ENCODE peak calls at places on chromosomes 2 and 18, in nine cellular contexts. X is LoVo, C is tibial artery, R is HS-5, Y is SK-N-DZ, Z is neural crest cell, I is HTR-8/SVneo, Q is amniotic epithelial cell, L is GDM1. N is an unnamed sample.

GRCh38 chr2:229180658-229181057 is 90.4 kb downstream of the PID1 start:
- DNase-seq in X (no peak), C (no peak), R (no peak), Y (no peak), Z (no peak), I (no peak), Q (no peak), L (no peak), N (no peak)

GRCh38 chr2:33526132-33526531 is 49.7 kb downstream of the RASGRP3 start:
- DNase-seq in X (no peak), C (no peak), R (no peak), Y (no peak), Z (no peak), I (no peak), Q (peak), L (no peak), N (no peak)

GRCh38 chr2:240353086-240353798 is 82.2 kb upstream of the GPC1 start:
- DNase-seq in X (no peak), C (no peak), R (no peak), Y (no peak), Z (no peak), I (no peak), Q (no peak), L (no peak), N (no peak)

GRCh38 chr2:9668686-9669338 is 38.0 kb upstream of the YWHAQ start:
- DNase-seq in X (no peak), C (no peak), R (no peak), Y (no peak), Z (no peak), I (no peak), Q (no peak), L (no peak), N (no peak)

GRCh38 chr2:215982465-215982875 is 30.9 kb downstream of the MREG start:
- DNase-seq in X (peak), C (no peak), R (peak), Y (no peak), Z (no peak), I (no peak), Q (peak), L (no peak), N (no peak)

GRCh38 chr2:15042824-15043223 is 410.3 kb downstream of the LRATD1 start:
- DNase-seq in X (no peak), C (no peak), R (peak), Y (no peak), Z (no peak), I (no peak), Q (no peak), L (no peak), N (no peak)

GRCh38 chr2:68837164-68837860 is 33.9 kb downstream of the BMP10 start:
- DNase-seq in X (peak), C (peak), R (no peak), Y (no peak), Z (peak), I (peak), Q (peak), L (peak), N (no peak)

GRCh38 chr2:43132523-43133301 is 93.7 kb downstream of the ZFP36L2 start:
- DNase-seq in X (no peak), C (no peak), R (no peak), Y (no peak), Z (no peak), I (no peak), Q (no peak), L (peak), N (no peak)

GRCh38 chr2:239227661-239228371 is 173.0 kb downstream of the HDAC4 start:
- DNase-seq in X (no peak), C (no peak), R (no peak), Y (no peak), Z (no peak), I (no peak), Q (no peak), L (no peak), N (no peak)

GRCh38 chr2:212537311-212538155 is 1.1 kb downstream of the ERBB4 start:
- DNase-seq in X (no peak), C (peak), R (no peak), Y (no peak), Z (peak), I (peak), Q (no peak), L (no peak), N (peak)

GRCh38 chr2:6011871-6012380 is 319.7 kb downstream of the SOX11 start:
- DNase-seq in X (no peak), C (no peak), R (no peak), Y (peak), Z (no peak), I (no peak), Q (no peak), L (no peak), N (no peak)

GRCh38 chr2:170505631-170506270 is 209.4 kb upstream of the SP5 start:
- DNase-seq in X (no peak), C (peak), R (no peak), Y (no peak), Z (no peak), I (no peak), Q (no peak), L (no peak), N (no peak)

GRCh38 chr18:12838178-12838634 is 45.8 kb downstream of the PTPN2 start:
- DNase-seq in X (peak), C (peak), R (peak), Y (no peak), Z (no peak), I (peak), Q (peak), L (no peak), N (no peak)

GRCh38 chr2:136032817-136033216 is 47.4 kb upstream of the DARS1 start:
- DNase-seq in X (no peak), C (no peak), R (no peak), Y (no peak), Z (no peak), I (no peak), Q (no peak), L (no peak), N (no peak)

GRCh38 chr18:58761970-58762780 is 90.9 kb downstream of the MALT1 start:
- DNase-seq in X (no peak), C (peak), R (no peak), Y (no peak), Z (no peak), I (no peak), Q (no peak), L (no peak), N (no peak)

GRCh38 chr2:7009207-7009911 is 92.1 kb downstream of the RNF144A start:
- DNase-seq in X (no peak), C (no peak), R (no peak), Y (no peak), Z (no peak), I (no peak), Q (peak), L (no peak), N (no peak)

GRCh38 chr2:119692310-119692709 is 13.3 kb downstream of the TMEM177 start:
- DNase-seq in X (no peak), C (no peak), R (no peak), Y (no peak), Z (no peak), I (no peak), Q (no peak), L (no peak), N (no peak)